ENCODE peak calls at places on chromosomes 2 and 18, in seven cellular contexts. H is K562, F is HCT116, G is SK-N-SH, K is GM12878, L is HepG2, I is H1. N is an unnamed sample.

GRCh38 chr2:122341007-122341406 is 585.6 kb downstream of the TSN start:
- DNase-seq in G (no peak), H (no peak), F (no peak), K (peak; percentile 8), I (no peak), L (no peak), N (no peak)

GRCh38 chr2:181586569-181587076 is 70.3 kb downstream of the CERKL start:
- DNase-seq in H (no peak), G (no peak), I (no peak), K (peak; percentile 81), L (no peak), F (no peak), N (no peak)

GRCh38 chr18:22848618-22849017 is 84.5 kb upstream of the RBBP8 start:
- DNase-seq in L (no peak), I (no peak), F (no peak), K (no peak), H (no peak), G (no peak), N (no peak)

GRCh38 chr2:241890524-241891235 is 21.2 kb downstream of the RTP5 start:
- DNase-seq in K (no peak), I (no peak), G (no peak), F (no peak), H (no peak), L (no peak), N (no peak)

GRCh38 chr2:39150890-39151497 is 30.1 kb upstream of the SOS1 start:
- DNase-seq in L (peak; percentile 67), K (no peak), G (no peak), F (no peak), H (no peak), I (no peak), N (no peak)

GRCh38 chr18:61637319-61637718 is 255.5 kb downstream of the RNF152 start:
- DNase-seq in F (no peak), L (no peak), H (no peak), K (no peak), G (no peak), I (peak; percentile 62), N (no peak)

GRCh38 chr2:72995420-72996151 is 75.9 kb downstream of the SFXN5 start:
- DNase-seq in I (peak; percentile 41), G (no peak), F (no peak), H (no peak), K (no peak), L (no peak), N (no peak)

GRCh38 chr2:149221002-149221401 is 109.4 kb upstream of the LYPD6 start:
- DNase-seq in F (no peak), G (no peak), I (no peak), K (no peak), H (no peak), L (no peak), N (no peak)

GRCh38 chr2:43159797-43160196 is 66.6 kb downstream of the ZFP36L2 start:
- DNase-seq in I (no peak), L (no peak), K (no peak), F (no peak), G (no peak), H (no peak), N (no peak)

GRCh38 chr2:50039445-50039844 is 885.1 kb upstream of the FSHR start:
- DNase-seq in L (no peak), I (no peak), F (no peak), G (no peak), K (no peak), H (no peak), N (no peak)

GRCh38 chr2:241354668-241355658 is 1.1 kb upstream of the FARP2 start:
- DNase-seq in K (no peak), L (peak; percentile 76), G (peak; percentile 64), F (peak; percentile 81), I (peak; percentile 91), H (peak; percentile 76), N (peak; percentile 65)

GRCh38 chr18:71223487-71223886 is 934.6 kb downstream of the SOCS6 start:
- DNase-seq in K (no peak), I (no peak), F (no peak), L (no peak), G (no peak), H (no peak), N (no peak)

GRCh38 chr2:227880460-227880859 is 9.0 kb downstream of the DAW1 start:
- DNase-seq in H (no peak), G (no peak), L (no peak), I (no peak), K (no peak), F (no peak), N (no peak)

GRCh38 chr2:1730047-1730937 is 14.0 kb downstream of the PXDN start:
- DNase-seq in F (no peak), H (no peak), G (peak; percentile 64), I (no peak), K (no peak), L (no peak), N (peak; percentile 54)

GRCh38 chr18:45951021-45951714 is 16.0 kb downstream of the EPG5 start:
- DNase-seq in K (no peak), F (peak; percentile 28), H (no peak), L (no peak), G (no peak), I (no peak), N (peak; percentile 24)

GRCh38 chr18:59180150-59180845 is 39.7 kb upstream of the GRP start:
- DNase-seq in G (no peak), I (no peak), F (no peak), H (no peak), K (no peak), L (no peak), N (no peak)

GRCh38 chr2:107467414-107467813 is 359.3 kb upstream of the RGPD4 start:
- DNase-seq in H (no peak), L (no peak), K (no peak), F (no peak), G (no peak), I (no peak), N (no peak)

GRCh38 chr2:217735899-217736298 is 266.9 kb downstream of the TNS1 start:
- DNase-seq in F (no peak), L (no peak), H (no peak), K (no peak), I (no peak), G (no peak), N (no peak)

GRCh38 chr2:165697727-165698620 is 96.1 kb downstream of the GALNT3 start:
- DNase-seq in I (no peak), F (no peak), L (no peak), K (no peak), G (no peak), H (no peak), N (no peak)

GRCh38 chr2:123380536-123380935 is 644.6 kb upstream of the CNTNAP5 start:
- DNase-seq in F (no peak), H (no peak), G (no peak), L (no peak), K (no peak), I (no peak), N (no peak)

GRCh38 chr2:150872919-150873772 is 385.7 kb upstream of the RND3 start:
- DNase-seq in I (no peak), F (no peak), H (no peak), G (peak; percentile 44), K (no peak), L (no peak), N (no peak)

GRCh38 chr2:27863146-27863545 is 27.0 kb downstream of the RBKS start:
- DNase-seq in G (no peak), K (no peak), L (no peak), H (no peak), F (no peak), I (no peak), N (no peak)

DNA sequence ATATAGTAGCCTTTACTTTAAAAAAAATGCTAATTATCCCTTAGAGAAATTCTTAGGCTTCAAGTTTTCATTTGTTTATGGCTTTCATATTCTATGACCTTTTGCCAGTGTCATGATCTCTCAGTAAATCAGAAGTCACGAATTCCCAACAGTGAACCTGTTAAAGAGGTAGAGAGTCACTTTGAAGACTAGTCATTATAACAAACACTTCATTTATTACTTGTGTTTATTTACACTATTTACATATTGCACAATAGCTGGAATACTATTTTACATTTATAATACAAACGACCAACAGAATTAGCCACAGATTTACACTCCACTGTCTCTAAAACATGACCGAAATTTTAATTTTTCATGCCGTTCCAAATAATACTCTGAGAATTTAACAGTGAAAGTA is 8.5 kb downstream of the ALKAL2 start:
- DNase-seq in K (no peak), F (no peak), G (no peak), L (no peak), I (no peak), H (no peak), N (no peak)
- H3K36me3 ChIP-seq in K (peaks cover 26% of the 10 kb centered on the region), F (peaks cover 42% of the 10 kb centered on the region), G (peaks cover 89% of the 10 kb centered on the region), L (peaks cover 35% of the 10 kb centered on the region), I (peaks cover 37% of the 10 kb centered on the region), H (peaks cover 80% of the 10 kb centered on the region), N (peaks cover 11% of the 10 kb centered on the region)

GRCh38 chr2:85706604-85707296 is 12.6 kb downstream of the GNLY start:
- DNase-seq in F (no peak), H (no peak), L (no peak), I (no peak), G (no peak), K (no peak), N (no peak)

GRCh38 chr2:85706063-85706462 is 11.9 kb downstream of the GNLY start:
- DNase-seq in F (no peak), H (no peak), G (no peak), L (no peak), I (no peak), K (no peak), N (no peak)

GRCh38 chr2:85708641-85709040 is 14.5 kb downstream of the GNLY start:
- DNase-seq in H (no peak), K (no peak), G (no peak), F (no peak), I (no peak), L (no peak), N (no peak)

GRCh38 chr2:85705680-85706039 is 11.5 kb downstream of the GNLY start:
- DNase-seq in G (no peak), I (no peak), F (peak; percentile 66), L (peak; percentile 65), K (no peak), H (no peak), N (peak; percentile 39)

GRCh38 chr2:85707304-85707703 is 13.1 kb downstream of the GNLY start:
- DNase-seq in I (no peak), L (peak; percentile 73), G (peak; percentile 70), H (peak; percentile 87), F (peak; percentile 89), K (peak; percentile 75), N (peak; percentile 81)
- H3K27ac ChIP-seq in I (no peak overlapping the region), L (no peak overlapping the region), G (no peak overlapping the region), H (no peak overlapping the region), F (no peak overlapping the region), K (no peak overlapping the region), N (no peak overlapping the region)

GRCh38 chr2:168190590-168191336 is 56.6 kb downstream of the STK39 start:
- DNase-seq in I (no peak), F (no peak), L (peak; percentile 99), H (no peak), K (no peak), G (no peak), N (no peak)
- TF ChIP-seq MAX in I (no peak), F (no peak), L (peak; percentile 57), H (no peak), K (no peak), G (no peak), N (no peak)

DNA sequence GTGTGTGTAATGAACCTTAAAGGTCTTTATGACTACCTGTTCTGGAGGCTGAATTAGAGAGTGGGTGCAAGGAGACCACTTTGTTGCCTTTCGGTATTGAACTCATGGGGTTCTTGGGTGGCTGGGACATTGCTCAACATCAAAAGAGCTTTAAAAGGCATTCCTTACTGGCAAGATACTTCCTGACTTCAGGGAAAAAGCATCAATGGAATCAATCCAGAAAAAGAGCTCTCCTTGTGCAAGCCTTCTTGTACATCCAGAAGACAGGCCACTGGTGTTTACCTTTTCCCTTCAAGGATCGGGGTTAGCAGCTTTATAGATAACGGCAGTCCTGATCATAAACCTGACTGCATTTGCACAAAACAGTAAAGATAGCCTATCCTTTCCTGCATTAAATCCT is 9.5 kb downstream of the PNO1 start:
- DNase-seq in L (no peak), I (no peak), G (no peak), K (no peak), F (no peak), H (no peak), N (no peak)
- H3K36me3 ChIP-seq in L (peaks cover 19% of the 10 kb centered on the region), I (peaks cover 30% of the 10 kb centered on the region), G (peaks cover 63% of the 10 kb centered on the region), K (peaks cover 3% of the 10 kb centered on the region), F (peaks cover 45% of the 10 kb centered on the region), H (peaks cover 86% of the 10 kb centered on the region), N (peaks cover 3% of the 10 kb centered on the region)

N was measured in endothelial cell of umbilical vein.